ENCODE peak calls at places on chromosomes 3 and 15, in ten cellular contexts. M is C1 segment of cervical spinal cord; R is iris pigment epithelial cell; T is HEK293T; I is astrocyte of the spinal cord; Y is stimulated activated CD8-positive, alpha-beta memory T cell treated with anti-CD3 and anti-CD28 coated beads, Interleukin-12 subunit alpha, Interleukin-12 subunit beta, amount 100 ng/mL, for 4 hours; X is central memory CD4-positive, alpha-beta T cell; L is dermis microvascular lymphatic vessel endothelial cell; P is activated CD4-positive, alpha-beta T cell treated with anti-CD3 and anti-CD28 coated beads, Interleukin-2, amount 10 ng/mL, durations not matched to agents 7 days and 5 days; E is HS-27A. F is an unnamed sample.

GRCh38 chr15:69576948-69577351 is 124.3 kb downstream of the RPLP1 start:
- DNase-seq in T (no peak), P (peak), M (no peak), L (no peak), E (no peak), R (no peak), X (no peak), I (no peak), Y (no peak), F (no peak)

GRCh38 chr15:64111679-64112050 is 15.9 kb downstream of the SNX1 start:
- DNase-seq in I (no peak), P (no peak), Y (no peak), M (no peak), X (no peak), T (no peak), L (no peak), E (no peak), R (no peak), F (no peak)

GRCh38 chr15:76588811-76589747 is 252.5 kb downstream of the ISL2 start:
- DNase-seq in I (no peak), E (no peak), Y (no peak), L (no peak), P (no peak), R (no peak), T (no peak), X (no peak), M (no peak), F (no peak)

GRCh38 chr3:70086336-70086735 is 86.8 kb downstream of the SAMMSON start:
- DNase-seq in T (no peak), R (no peak), L (no peak), E (no peak), Y (no peak), X (no peak), I (no peak), M (no peak), P (no peak), F (no peak)

GRCh38 chr15:67384761-67385160 is 130.2 kb downstream of the IQCH start:
- DNase-seq in T (no peak), E (no peak), I (no peak), L (no peak), M (no peak), R (no peak), X (no peak), Y (no peak), P (no peak), F (no peak)

GRCh38 chr15:31499953-31500808 is 173.5 kb downstream of the KLF13 start:
- DNase-seq in P (no peak), X (no peak), R (no peak), E (no peak), Y (no peak), L (no peak), M (no peak), T (no peak), I (no peak), F (no peak)

GRCh38 chr15:85422607-85423006 is 42.2 kb downstream of the AKAP13 start:
- DNase-seq in M (no peak), Y (no peak), T (no peak), E (no peak), I (no peak), L (no peak), R (no peak), P (no peak), X (no peak), F (no peak)

GRCh38 chr3:112175037-112175436 is 42.0 kb upstream of the GCSAM start:
- DNase-seq in Y (no peak), L (no peak), X (no peak), R (no peak), I (no peak), M (no peak), T (no peak), P (no peak), E (no peak), F (no peak)

GRCh38 chr3:88467191-88467590 is 317.4 kb downstream of the C3orf38 start:
- DNase-seq in L (no peak), E (no peak), Y (no peak), T (no peak), X (no peak), I (no peak), M (no peak), P (no peak), R (no peak), F (no peak)

GRCh38 chr3:151630938-151631417 is 102.7 kb upstream of the AADACL2 start:
- DNase-seq in E (no peak), T (no peak), P (no peak), I (peak), M (no peak), Y (no peak), X (no peak), R (peak), L (no peak), F (no peak)

GRCh38 chr3:150412599-150413069 is 4.5 kb downstream of the TSC22D2 start:
- DNase-seq in X (no peak), T (peak), P (peak), Y (no peak), I (peak), E (no peak), L (peak), M (no peak), R (peak), F (no peak)

GRCh38 chr3:14533457-14533958 is 6.6 kb downstream of the GRIP2 start:
- DNase-seq in T (no peak), E (no peak), X (no peak), R (no peak), Y (no peak), L (no peak), M (no peak), P (no peak), I (no peak), F (no peak)

GRCh38 chr3:36796896-36797295 is 32.5 kb upstream of the DCLK3 start:
- DNase-seq in T (no peak), L (peak), R (peak), E (no peak), I (peak), Y (no peak), X (no peak), M (no peak), P (no peak), F (no peak)

GRCh38 chr3:183161552-183162345 is 785 bp downstream of the LAMP3 start:
- DNase-seq in T (no peak), R (no peak), P (peak), M (no peak), L (peak), E (no peak), I (no peak), Y (no peak), X (no peak), F (no peak)

GRCh38 chr15:41882689-41883483 is 11.0 kb downstream of the SPTBN5 start:
- DNase-seq in M (peak), X (no peak), L (no peak), I (no peak), T (no peak), E (no peak), R (no peak), Y (no peak), P (no peak), F (no peak)

GRCh38 chr3:42214064-42214463 is 51.9 kb downstream of the CCK start:
- DNase-seq in T (no peak), Y (no peak), M (no peak), X (no peak), L (no peak), P (peak), R (no peak), E (no peak), I (no peak), F (no peak)

GRCh38 chr3:153260681-153261080 is 98.7 kb downstream of the RAP2B start:
- DNase-seq in I (peak), X (no peak), T (no peak), Y (no peak), P (no peak), M (no peak), L (no peak), E (no peak), R (no peak), F (no peak)

GRCh38 chr3:106367496-106367895 is 498.7 kb upstream of the CBLB start:
- DNase-seq in I (no peak), T (no peak), X (no peak), R (peak), E (no peak), L (no peak), M (no peak), P (no peak), Y (no peak), F (no peak)

GRCh38 chr3:115208066-115208750 is 61.1 kb upstream of the ZBTB20 start:
- DNase-seq in R (no peak), E (no peak), Y (no peak), M (no peak), T (no peak), L (no peak), P (no peak), X (no peak), I (no peak), F (no peak)

GRCh38 chr15:23372284-23372683 is 17.7 kb downstream of the GOLGA8S start:
- DNase-seq in Y (no peak), R (peak), M (no peak), P (no peak), L (peak), T (no peak), X (no peak), I (peak), E (no peak), F (no peak)

GRCh38 chr3:42556089-42556632 is 25.6 kb downstream of the SEC22C start:
- DNase-seq in E (no peak), Y (no peak), T (no peak), R (peak), X (peak), I (no peak), M (peak), L (peak), P (peak), F (peak)

GRCh38 chr3:114178770-114179368 is at the start of gene DRD3:
- DNase-seq in I (peak), Y (no peak), T (peak), M (no peak), X (no peak), R (peak), E (no peak), P (peak), L (peak), F (no peak)

GRCh38 chr3:129794319-129795201 is 99.0 kb downstream of the TMCC1 start:
- DNase-seq in I (peak), E (no peak), L (peak), P (peak), T (peak), M (no peak), X (no peak), R (peak), Y (no peak), F (no peak)

GRCh38 chr3:162295323-162295983 is 798.8 kb downstream of the OTOL1 start:
- DNase-seq in Y (no peak), T (no peak), M (no peak), R (peak), L (no peak), P (no peak), E (peak), I (peak), X (no peak), F (no peak)

GRCh38 chr15:80404719-80405553 is 754 bp downstream of the ARNT2 start:
- DNase-seq in R (no peak), E (peak), X (no peak), I (peak), T (peak), P (no peak), M (peak), L (no peak), Y (no peak), F (no peak)

GRCh38 chr3:103067963-103068362 is 633.1 kb downstream of the ZPLD1 start:
- DNase-seq in E (no peak), X (no peak), M (no peak), T (no peak), R (no peak), I (no peak), Y (no peak), L (no peak), P (no peak), F (no peak)

GRCh38 chr15:65405793-65406192 is 17.0 kb downstream of the IGDCC4 start:
- DNase-seq in I (no peak), X (no peak), T (no peak), P (no peak), Y (no peak), E (no peak), R (no peak), L (no peak), M (no peak), F (no peak)

GRCh38 chr3:160686955-160687535 is 10.1 kb downstream of the ARL14 start:
- DNase-seq in X (no peak), I (peak), R (peak), T (no peak), P (no peak), M (no peak), E (no peak), Y (no peak), L (peak), F (no peak)